ENCODE peak calls at places on chromosome 9, in five cellular contexts. Z is brain microvascular endothelial cell, S is PC-9, K is tibial artery, O is heart right ventricle. W is an unnamed sample.

GRCh38 chr9:86353591-86354047 is 591 bp downstream of the TUT7 start:
- DNase-seq in Z (no peak), S (peak), K (no peak), O (no peak), W (no peak)

GRCh38 chr9:34862043-34862442 is 96.0 kb upstream of the PHF24 start:
- DNase-seq in K (no peak), Z (no peak), S (no peak), O (no peak), W (no peak)

GRCh38 chr9:19922476-19923118 is 133.8 kb upstream of the SLC24A2 start:
- DNase-seq in Z (peak), O (no peak), K (no peak), S (no peak), W (peak)

GRCh38 chr9:3760031-3760430 is 234.2 kb upstream of the RFX3 start:
- DNase-seq in K (no peak), Z (peak), S (no peak), O (no peak), W (no peak)

GRCh38 chr9:95459218-95459617 is 57.6 kb downstream of the PTCH1 start:
- DNase-seq in S (no peak), O (no peak), K (no peak), Z (no peak), W (no peak)

GRCh38 chr9:78777747-78778146 is 480.8 kb downstream of the PSAT1 start:
- DNase-seq in S (no peak), K (no peak), O (no peak), Z (no peak), W (no peak)

GRCh38 chr9:122806661-122807060 is 6.7 kb downstream of the OR1K1 start:
- DNase-seq in S (no peak), Z (no peak), K (no peak), O (no peak), W (no peak)

GRCh38 chr9:6870149-6870548 is 112.4 kb downstream of the KDM4C start:
- DNase-seq in K (no peak), O (no peak), Z (no peak), S (no peak), W (no peak)

GRCh38 chr9:16138561-16138960 is 585.7 kb downstream of the CCDC171 start:
- DNase-seq in O (no peak), S (no peak), K (no peak), Z (no peak), W (no peak)

GRCh38 chr9:124000161-124000783 is 11.3 kb upstream of the LHX2 start:
- DNase-seq in K (no peak), O (peak), Z (no peak), S (no peak), W (no peak)

GRCh38 chr9:88722753-88723152 is 187.8 kb downstream of the NXNL2 start:
- DNase-seq in O (no peak), K (no peak), S (no peak), Z (no peak), W (no peak)

GRCh38 chr9:104858271-104858670 is 69.7 kb downstream of the ABCA1 start:
- DNase-seq in O (no peak), S (no peak), K (peak), Z (no peak), W (no peak)

GRCh38 chr9:105043370-105043936 is 115.5 kb upstream of the ABCA1 start:
- DNase-seq in Z (no peak), K (no peak), O (no peak), S (no peak), W (no peak)

GRCh38 chr9:92350129-92350739 is 24.5 kb downstream of the CENPP start:
- DNase-seq in S (no peak), O (no peak), K (no peak), Z (no peak), W (no peak)

GRCh38 chr9:13189362-13189761 is 90.1 kb downstream of the MPDZ start:
- DNase-seq in O (no peak), Z (no peak), K (no peak), S (no peak), W (no peak)

GRCh38 chr9:86500667-86501435 is 146.6 kb upstream of the TUT7 start:
- DNase-seq in K (no peak), Z (peak), O (no peak), S (no peak), W (peak)

GRCh38 chr9:12964271-12964670 is 189.5 kb downstream of the LURAP1L start:
- DNase-seq in O (no peak), K (no peak), S (no peak), Z (no peak), W (no peak)

GRCh38 chr9:105146677-105147076 is 97.8 kb upstream of the SLC44A1 start:
- DNase-seq in O (no peak), Z (no peak), K (no peak), S (no peak), W (no peak)

GRCh38 chr9:34985311-34985899 is 4.1 kb upstream of the DNAJB5 start:
- DNase-seq in K (no peak), Z (no peak), S (no peak), O (peak), W (no peak)

DNA sequence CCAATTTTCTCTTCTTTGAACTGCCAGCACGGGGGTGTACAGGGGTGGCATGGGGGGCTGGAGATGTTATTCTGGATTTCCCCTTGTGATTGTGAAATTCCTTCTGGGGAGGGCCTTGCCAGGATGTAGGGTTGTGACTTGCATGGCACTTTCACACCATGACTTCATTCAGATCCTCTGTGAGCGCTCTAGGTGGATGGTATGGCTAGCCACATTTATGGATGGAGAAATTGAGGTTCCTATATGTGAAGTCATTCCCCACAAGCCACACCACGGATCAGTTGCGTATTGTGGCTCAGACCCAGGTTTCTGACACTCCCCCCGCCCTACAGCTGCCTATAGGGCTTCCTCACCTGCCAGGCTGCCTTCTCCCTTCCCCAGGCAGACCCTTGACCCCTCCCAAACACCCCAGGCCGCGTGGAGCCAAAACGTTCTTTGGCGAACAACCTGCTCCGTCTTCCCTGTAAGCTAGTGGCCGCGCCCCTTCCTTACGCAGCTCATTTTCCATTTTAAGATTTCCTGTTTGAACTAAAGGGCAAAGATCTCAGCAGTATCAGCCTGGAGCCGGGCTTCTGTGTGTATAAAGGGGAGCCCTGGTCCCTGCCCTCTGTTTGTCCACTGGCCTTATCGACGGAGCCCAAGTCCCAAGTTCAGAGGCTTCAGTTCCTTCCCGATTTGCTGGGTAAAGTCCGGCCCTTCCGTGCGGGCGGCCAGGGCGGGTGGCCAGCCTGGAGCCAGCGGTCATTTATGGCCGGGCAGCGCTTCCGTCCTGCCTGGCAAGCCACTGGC is 97.8 kb upstream of the KLF4 start:
- DNase-seq in Z (no peak), S (peak), K (peak), O (peak), W (no peak)
- H3K4me3 ChIP-seq in Z (no peak), S (peak), K (peak), O (peak), W (no peak)

GRCh38 chr9:120867676-120868338 is 9.2 kb downstream of the PHF19 start:
- DNase-seq in Z (no peak), S (no peak), K (no peak), O (no peak), W (no peak)

GRCh38 chr9:120868339-120868675 is 8.7 kb downstream of the PHF19 start:
- DNase-seq in K (no peak), Z (no peak), O (no peak), S (no peak), W (no peak)

GRCh38 chr9:120869726-120870125 is 7.3 kb downstream of the PHF19 start:
- DNase-seq in O (peak), K (no peak), Z (no peak), S (no peak), W (no peak)

GRCh38 chr9:120869360-120869687 is 7.7 kb downstream of the PHF19 start:
- DNase-seq in K (no peak), S (no peak), O (no peak), Z (no peak), W (no peak)

GRCh38 chr9:120868676-120869359 is 8.2 kb downstream of the PHF19 start:
- DNase-seq in Z (peak), O (peak), S (peak), K (peak), W (peak)
- H3K4me3 ChIP-seq in Z (peak), O (peak), S (peak), K (peak), W (peak)

GRCh38 chr9:21585756-21586752 is 103.9 kb upstream of the IFNE start:
- DNase-seq in S (no peak), Z (no peak), O (no peak), K (no peak), W (no peak)

GRCh38 chr9:21589344-21590056 is 107.4 kb upstream of the IFNE start:
- DNase-seq in Z (no peak), K (no peak), O (no peak), S (no peak), W (no peak)

GRCh38 chr9:21592063-21592338 is 109.9 kb upstream of the IFNE start:
- DNase-seq in O (no peak), K (no peak), S (no peak), Z (no peak), W (no peak)

GRCh38 chr9:21590058-21590996 is 108.2 kb upstream of the IFNE start:
- DNase-seq in Z (no peak), S (no peak), O (no peak), K (no peak), W (no peak)

GRCh38 chr9:21591221-21592062 is 109.3 kb upstream of the IFNE start:
- DNase-seq in K (peak), Z (peak), O (no peak), S (peak), W (peak)
- H3K4me3 ChIP-seq in K (no peak), Z (peak), O (no peak), S (peak), W (no peak)

GRCh38 chr9:127077658-127077975 is 44.8 kb downstream of the ANGPTL2 start:
- DNase-seq in S (no peak), O (no peak), Z (no peak), K (no peak), W (no peak)
- H3K4me3 ChIP-seq in S (no peak), O (no peak), Z (no peak), K (no peak), W (no peak)

GRCh38 chr9:711761-712523 is 129.6 kb upstream of the DMRT1 start:
- DNase-seq in Z (no peak), K (no peak), O (no peak), S (no peak), W (no peak)

GRCh38 chr9:714675-715074 is 126.8 kb upstream of the DMRT1 start:
- DNase-seq in K (no peak), Z (no peak), O (no peak), S (no peak), W (no peak)

GRCh38 chr9:713046-713445 is 128.5 kb upstream of the DMRT1 start:
- DNase-seq in Z (no peak), O (no peak), K (no peak), S (no peak), W (no peak)

GRCh38 chr9:710951-711745 is 130.3 kb upstream of the DMRT1 start:
- DNase-seq in O (no peak), S (no peak), K (no peak), Z (no peak), W (no peak)

DNA sequence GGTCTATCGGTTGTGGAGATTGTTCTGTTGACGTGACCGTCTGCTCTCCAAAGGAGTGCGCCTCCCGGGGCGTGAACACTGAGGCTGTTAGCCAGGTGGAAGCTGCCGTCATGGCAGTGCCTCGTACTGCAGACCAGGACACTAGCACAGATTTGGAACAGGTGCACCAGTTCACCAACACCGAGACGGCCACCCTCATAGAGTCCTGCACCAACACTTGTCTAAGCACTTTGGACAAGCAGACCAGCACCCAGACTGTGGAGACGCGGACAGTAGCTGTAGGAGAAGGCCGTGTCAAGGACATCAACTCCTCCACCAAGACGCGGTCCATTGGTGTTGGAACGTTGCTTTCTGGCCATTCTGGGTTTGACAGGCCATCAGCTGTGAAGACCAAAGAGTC is 128.9 kb upstream of the DMRT1 start:
- DNase-seq in Z (no peak), S (no peak), K (no peak), O (no peak), W (no peak)
- H3K4me3 ChIP-seq in Z (no peak), S (no peak), K (peak), O (no peak), W (no peak)

GRCh38 chr9:127565231-127565630 is 46.8 kb upstream of the STXBP1 start:
- DNase-seq in Z (no peak), K (no peak), S (no peak), O (no peak), W (no peak)

GRCh38 chr9:127561491-127562270 is 50.4 kb upstream of the STXBP1 start:
- DNase-seq in S (peak), K (peak), O (peak), Z (peak), W (peak)

GRCh38 chr9:127563579-127563978 is 48.5 kb upstream of the STXBP1 start:
- DNase-seq in S (peak), Z (no peak), K (no peak), O (no peak), W (no peak)

GRCh38 chr9:127562841-127563523 is 49.1 kb upstream of the STXBP1 start:
- DNase-seq in O (no peak), K (no peak), Z (peak), S (peak), W (no peak)

GRCh38 chr9:127562271-127562780 is 49.8 kb upstream of the STXBP1 start:
- DNase-seq in K (no peak), O (no peak), Z (no peak), S (no peak), W (no peak)
- H3K4me3 ChIP-seq in K (no peak), O (no peak), Z (no peak), S (no peak), W (peak)

GRCh38 chr9:136746621-136747020 is 1.7 kb downstream of the LCN6 start:
- DNase-seq in O (no peak), S (no peak), Z (no peak), K (no peak), W (no peak)

GRCh38 chr9:136744747-136745146 is 2.0 kb upstream of the LCN10 start:
- DNase-seq in S (no peak), Z (no peak), O (no peak), K (no peak), W (no peak)

GRCh38 chr9:136743639-136744211 is 985 bp upstream of the LCN10 start:
- DNase-seq in K (no peak), Z (no peak), S (no peak), O (no peak), W (no peak)

GRCh38 chr9:136747161-136748060 is 914 bp downstream of the LCN6 start:
- DNase-seq in O (no peak), S (no peak), K (no peak), Z (no peak), W (no peak)

GRCh38 chr9:136745389-136746218 is 2.7 kb downstream of the LCN6 start:
- DNase-seq in O (no peak), Z (no peak), S (no peak), K (no peak), W (no peak)
- H3K4me3 ChIP-seq in O (peak), Z (no peak), S (no peak), K (no peak), W (no peak)

W was measured in AG04450.